ENCODE peak calls at places on chromosome 18, in four cellular contexts. A, E, K and M are unnamed samples.

GRCh38 chr18:63079114-63079513 is 240.5 kb downstream of the BCL2 start:
- ATAC-seq in A (peak), E (peak), K (peak), M (peak)

GRCh38 chr18:46711444-46711863 is 45.4 kb downstream of the ST8SIA5 start:
- ATAC-seq in A (no peak), E (no peak), K (no peak), M (no peak)

GRCh38 chr18:24397131-24397693 is 412 bp downstream of the OSBPL1A start:
- ATAC-seq in A (peak), E (peak), K (peak), M (peak)

GRCh38 chr18:8003878-8004675 is 437.0 kb downstream of the PTPRM start:
- ATAC-seq in A (no peak), E (no peak), K (no peak), M (no peak)

GRCh38 chr18:62407660-62408059 is 82.5 kb downstream of the TNFRSF11A start:
- ATAC-seq in A (no peak), E (peak), K (no peak), M (no peak)

GRCh38 chr18:24860978-24861680 is 400.7 kb downstream of the HRH4 start:
- ATAC-seq in A (no peak), E (no peak), K (no peak), M (no peak)

GRCh38 chr18:22347624-22348511 is 69.8 kb downstream of the CTAGE1 start:
- ATAC-seq in A (peak), E (no peak), K (no peak), M (no peak)

GRCh38 chr18:13465476-13465875 is 246.9 kb downstream of the LDLRAD4 start:
- ATAC-seq in A (no peak), E (peak), K (no peak), M (no peak)

GRCh38 chr18:62122330-62122729 is 64.5 kb downstream of the PIGN start:
- ATAC-seq in A (no peak), E (no peak), K (no peak), M (no peak)

GRCh38 chr18:63111549-63112402 is 207.8 kb downstream of the BCL2 start:
- ATAC-seq in A (no peak), E (no peak), K (no peak), M (no peak)

GRCh38 chr18:75896865-75897264 is 469.4 kb upstream of the SMIM21 start:
- ATAC-seq in A (no peak), E (no peak), K (no peak), M (no peak)

GRCh38 chr18:42296192-42296591 is 341.2 kb downstream of the PIK3C3 start:
- ATAC-seq in A (no peak), E (peak), K (no peak), M (no peak)